ENCODE peak calls at places on chromosomes 6 and 20, in eight cellular contexts. One of them, this sample, is unnamed.

GRCh38 chr20:62444286-62444685 is 16.9 kb upstream of the RBBP8NL start:
- DNase-seq in adrenal gland: no peak
- DNase-seq in dorsolateral prefrontal cortex: no peak
- DNase-seq in CD8-positive, alpha-beta T cell: no peak
- DNase-seq in H1: no peak
- DNase-seq in activated CD8-positive, alpha-beta memory T cell treated with anti-CD3 and anti-CD28 coated beads for 48 hours: no peak
- DNase-seq in Peyer's patch: no peak
- DNase-seq in colonic mucosa: no peak
- DNase-seq in this sample: no peak

GRCh38 chr20:35285806-35286076 is 1.2 kb upstream of the EIF6 start:
- DNase-seq in adrenal gland: no peak
- DNase-seq in dorsolateral prefrontal cortex: no peak
- DNase-seq in CD8-positive, alpha-beta T cell: no peak
- DNase-seq in H1: no peak
- DNase-seq in activated CD8-positive, alpha-beta memory T cell treated with anti-CD3 and anti-CD28 coated beads for 48 hours: no peak
- DNase-seq in Peyer's patch: no peak
- DNase-seq in colonic mucosa: no peak
- DNase-seq in this sample: no peak

GRCh38 chr20:4167261-4168004 is 152.1 kb upstream of the RNF24 start:
- DNase-seq in adrenal gland: no peak
- DNase-seq in dorsolateral prefrontal cortex: peak
- DNase-seq in CD8-positive, alpha-beta T cell: no peak
- DNase-seq in H1: no peak
- DNase-seq in activated CD8-positive, alpha-beta memory T cell treated with anti-CD3 and anti-CD28 coated beads for 48 hours: no peak
- DNase-seq in Peyer's patch: no peak
- DNase-seq in colonic mucosa: no peak
- DNase-seq in this sample: no peak

GRCh38 chr20:21513881-21514540 is at the start of gene NKX2-2:
- DNase-seq in adrenal gland: peak
- DNase-seq in dorsolateral prefrontal cortex: peak
- DNase-seq in CD8-positive, alpha-beta T cell: no peak
- DNase-seq in H1: no peak
- DNase-seq in activated CD8-positive, alpha-beta memory T cell treated with anti-CD3 and anti-CD28 coated beads for 48 hours: no peak
- DNase-seq in Peyer's patch: no peak
- DNase-seq in colonic mucosa: no peak
- DNase-seq in this sample: no peak

GRCh38 chr20:20549267-20549612 is 163.2 kb downstream of the RALGAPA2 start:
- DNase-seq in adrenal gland: no peak
- DNase-seq in dorsolateral prefrontal cortex: no peak
- DNase-seq in CD8-positive, alpha-beta T cell: no peak
- DNase-seq in H1: no peak
- DNase-seq in activated CD8-positive, alpha-beta memory T cell treated with anti-CD3 and anti-CD28 coated beads for 48 hours: no peak
- DNase-seq in Peyer's patch: no peak
- DNase-seq in colonic mucosa: peak
- DNase-seq in this sample: no peak

GRCh38 chr6:169489642-169490408 is 212.0 kb downstream of the WDR27 start:
- DNase-seq in adrenal gland: no peak
- DNase-seq in dorsolateral prefrontal cortex: no peak
- DNase-seq in CD8-positive, alpha-beta T cell: no peak
- DNase-seq in H1: no peak
- DNase-seq in activated CD8-positive, alpha-beta memory T cell treated with anti-CD3 and anti-CD28 coated beads for 48 hours: no peak
- DNase-seq in Peyer's patch: no peak
- DNase-seq in colonic mucosa: no peak
- DNase-seq in this sample: no peak

GRCh38 chr6:109204511-109204910 is 109.2 kb downstream of the CEP57L1 start:
- DNase-seq in adrenal gland: no peak
- DNase-seq in dorsolateral prefrontal cortex: no peak
- DNase-seq in CD8-positive, alpha-beta T cell: no peak
- DNase-seq in H1: no peak
- DNase-seq in activated CD8-positive, alpha-beta memory T cell treated with anti-CD3 and anti-CD28 coated beads for 48 hours: no peak
- DNase-seq in Peyer's patch: no peak
- DNase-seq in colonic mucosa: no peak
- DNase-seq in this sample: no peak

GRCh38 chr20:9498322-9498721 is 16.1 kb upstream of the LAMP5 start:
- DNase-seq in adrenal gland: no peak
- DNase-seq in dorsolateral prefrontal cortex: no peak
- DNase-seq in CD8-positive, alpha-beta T cell: no peak
- DNase-seq in H1: no peak
- DNase-seq in activated CD8-positive, alpha-beta memory T cell treated with anti-CD3 and anti-CD28 coated beads for 48 hours: no peak
- DNase-seq in Peyer's patch: no peak
- DNase-seq in colonic mucosa: no peak
- DNase-seq in this sample: no peak

GRCh38 chr6:146154197-146154596 is 125.3 kb downstream of the GRM1 start:
- DNase-seq in adrenal gland: no peak
- DNase-seq in dorsolateral prefrontal cortex: no peak
- DNase-seq in CD8-positive, alpha-beta T cell: no peak
- DNase-seq in H1: no peak
- DNase-seq in activated CD8-positive, alpha-beta memory T cell treated with anti-CD3 and anti-CD28 coated beads for 48 hours: no peak
- DNase-seq in Peyer's patch: no peak
- DNase-seq in colonic mucosa: no peak
- DNase-seq in this sample: no peak